ENCODE peak calls at places on chromosomes 7 and 10, in four cellular contexts. One of them, this sample, is unnamed.

GRCh38 chr7:120293027-120293426 is 20.1 kb downstream of the KCND2 start:
- DNase-seq in upper lobe of left lung: no peak
- DNase-seq in stomach: no peak
- DNase-seq in suprapubic skin: no peak
- DNase-seq in this sample: no peak

GRCh38 chr7:19442016-19442785 is 266.6 kb downstream of the POLR1F start:
- DNase-seq in upper lobe of left lung: no peak
- DNase-seq in stomach: no peak
- DNase-seq in suprapubic skin: no peak
- DNase-seq in this sample: no peak

GRCh38 chr7:17168399-17168798 is 130.1 kb upstream of the AHR start:
- DNase-seq in upper lobe of left lung: no peak
- DNase-seq in stomach: no peak
- DNase-seq in suprapubic skin: no peak
- DNase-seq in this sample: no peak

GRCh38 chr10:3783313-3783689 is 1.7 kb downstream of the KLF6 start:
- DNase-seq in upper lobe of left lung: peak
- DNase-seq in stomach: peak
- DNase-seq in suprapubic skin: peak
- DNase-seq in this sample: peak

GRCh38 chr10:120477723-120478270 is 20.8 kb downstream of the PLPP4 start:
- DNase-seq in upper lobe of left lung: no peak
- DNase-seq in stomach: no peak
- DNase-seq in suprapubic skin: no peak
- DNase-seq in this sample: peak

GRCh38 chr7:138458576-138459234 is 1.4 kb upstream of the TRIM24 start:
- DNase-seq in upper lobe of left lung: no peak
- DNase-seq in stomach: no peak
- DNase-seq in suprapubic skin: no peak
- DNase-seq in this sample: no peak

GRCh38 chr7:32957326-32958045 is at the start of gene FKBP9:
- DNase-seq in upper lobe of left lung: peak
- DNase-seq in stomach: peak
- DNase-seq in suprapubic skin: peak
- DNase-seq in this sample: peak

GRCh38 chr7:36951257-36951697 is 227.0 kb upstream of the AOAH start:
- DNase-seq in upper lobe of left lung: no peak
- DNase-seq in stomach: no peak
- DNase-seq in suprapubic skin: no peak
- DNase-seq in this sample: no peak

GRCh38 chr7:134083766-134084487 is 43.2 kb upstream of the LRGUK start:
- DNase-seq in upper lobe of left lung: no peak
- DNase-seq in stomach: no peak
- DNase-seq in suprapubic skin: no peak
- DNase-seq in this sample: peak

GRCh38 chr10:127310932-127311331 is 114.5 kb upstream of the INSYN2A start:
- DNase-seq in upper lobe of left lung: no peak
- DNase-seq in stomach: no peak
- DNase-seq in suprapubic skin: no peak
- DNase-seq in this sample: no peak

GRCh38 chr10:23070819-23071218 is 24.6 kb upstream of the MSRB2 start:
- DNase-seq in upper lobe of left lung: no peak
- DNase-seq in stomach: no peak
- DNase-seq in suprapubic skin: no peak
- DNase-seq in this sample: no peak

GRCh38 chr7:138405496-138405895 is 54.6 kb upstream of the TRIM24 start:
- DNase-seq in upper lobe of left lung: no peak
- DNase-seq in stomach: no peak
- DNase-seq in suprapubic skin: no peak
- DNase-seq in this sample: no peak

GRCh38 chr7:27191716-27192545 is 6.9 kb upstream of the HOXA11 start:
- DNase-seq in upper lobe of left lung: no peak
- DNase-seq in stomach: peak
- DNase-seq in suprapubic skin: peak
- DNase-seq in this sample: no peak

GRCh38 chr10:8054498-8055407 is at the start of gene GATA3:
- DNase-seq in upper lobe of left lung: peak
- DNase-seq in stomach: peak
- DNase-seq in suprapubic skin: peak
- DNase-seq in this sample: no peak

GRCh38 chr10:44990965-44991364 is 9.8 kb upstream of the ZNF22 start:
- DNase-seq in upper lobe of left lung: no peak
- DNase-seq in stomach: no peak
- DNase-seq in suprapubic skin: no peak
- DNase-seq in this sample: no peak

GRCh38 chr10:71330789-71331404 is 11.8 kb downstream of the SLC29A3 start:
- DNase-seq in upper lobe of left lung: no peak
- DNase-seq in stomach: no peak
- DNase-seq in suprapubic skin: no peak
- DNase-seq in this sample: no peak

GRCh38 chr7:114820993-114821945 is 100.6 kb upstream of the MDFIC start:
- DNase-seq in upper lobe of left lung: no peak
- DNase-seq in stomach: no peak
- DNase-seq in suprapubic skin: no peak
- DNase-seq in this sample: no peak

GRCh38 chr10:113020425-113020753 is 70.3 kb downstream of the TCF7L2 start:
- DNase-seq in upper lobe of left lung: peak
- DNase-seq in stomach: no peak
- DNase-seq in suprapubic skin: no peak
- DNase-seq in this sample: no peak

GRCh38 chr10:114349505-114350211 is 54.6 kb downstream of the AFAP1L2 start:
- DNase-seq in upper lobe of left lung: no peak
- DNase-seq in stomach: no peak
- DNase-seq in suprapubic skin: no peak
- DNase-seq in this sample: no peak

GRCh38 chr10:131820626-131821025 is 80.2 kb upstream of the PPP2R2D start:
- DNase-seq in upper lobe of left lung: no peak
- DNase-seq in stomach: no peak
- DNase-seq in suprapubic skin: no peak
- DNase-seq in this sample: no peak

GRCh38 chr7:26510226-26510957 is 218.7 kb downstream of the SNX10 start:
- DNase-seq in upper lobe of left lung: no peak
- DNase-seq in stomach: no peak
- DNase-seq in suprapubic skin: no peak
- DNase-seq in this sample: no peak

GRCh38 chr7:32661929-32662328 is 166.6 kb downstream of the AVL9 start:
- DNase-seq in upper lobe of left lung: no peak
- DNase-seq in stomach: no peak
- DNase-seq in suprapubic skin: no peak
- DNase-seq in this sample: no peak

GRCh38 chr7:101299511-101300464 is 21.8 kb downstream of the IFT22 start:
- DNase-seq in upper lobe of left lung: no peak
- DNase-seq in stomach: no peak
- DNase-seq in suprapubic skin: no peak
- DNase-seq in this sample: no peak

GRCh38 chr7:14092376-14092775 is 102.9 kb upstream of the ETV1 start:
- DNase-seq in upper lobe of left lung: no peak
- DNase-seq in stomach: no peak
- DNase-seq in suprapubic skin: no peak
- DNase-seq in this sample: no peak

GRCh38 chr10:126798649-126799048 is 106.6 kb upstream of the DOCK1 start:
- DNase-seq in upper lobe of left lung: no peak
- DNase-seq in stomach: no peak
- DNase-seq in suprapubic skin: no peak
- DNase-seq in this sample: no peak

GRCh38 chr10:14474656-14475055 is 143.9 kb upstream of the FRMD4A start:
- DNase-seq in upper lobe of left lung: no peak
- DNase-seq in stomach: no peak
- DNase-seq in suprapubic skin: no peak
- DNase-seq in this sample: no peak

GRCh38 chr7:74483402-74484336 is 30.0 kb downstream of the GTF2IRD1 start:
- DNase-seq in upper lobe of left lung: no peak
- DNase-seq in stomach: no peak
- DNase-seq in suprapubic skin: no peak
- DNase-seq in this sample: no peak

GRCh38 chr7:117750612-117751563 is 122.4 kb downstream of the CTTNBP2 start:
- DNase-seq in upper lobe of left lung: no peak
- DNase-seq in stomach: no peak
- DNase-seq in suprapubic skin: no peak
- DNase-seq in this sample: no peak

GRCh38 chr7:88465586-88465985 is 158.9 kb upstream of the STEAP4 start:
- DNase-seq in upper lobe of left lung: no peak
- DNase-seq in stomach: no peak
- DNase-seq in suprapubic skin: no peak
- DNase-seq in this sample: no peak

GRCh38 chr10:70918851-70919530 is 30.6 kb upstream of the PCBD1 start:
- DNase-seq in upper lobe of left lung: no peak
- DNase-seq in stomach: no peak
- DNase-seq in suprapubic skin: no peak
- DNase-seq in this sample: no peak

GRCh38 chr7:155992974-155993373 is 180.7 kb upstream of the SHH start:
- DNase-seq in upper lobe of left lung: peak
- DNase-seq in stomach: no peak
- DNase-seq in suprapubic skin: no peak
- DNase-seq in this sample: no peak

GRCh38 chr10:24215193-24215592 is 6.3 kb downstream of the KIAA1217 start:
- DNase-seq in upper lobe of left lung: no peak
- DNase-seq in stomach: no peak
- DNase-seq in suprapubic skin: no peak
- DNase-seq in this sample: no peak

GRCh38 chr7:37149019-37149814 is 299.4 kb downstream of the ELMO1 start:
- DNase-seq in upper lobe of left lung: no peak
- DNase-seq in stomach: no peak
- DNase-seq in suprapubic skin: no peak
- DNase-seq in this sample: no peak

GRCh38 chr7:30845426-30846135 is 66.1 kb upstream of the AQP1 start:
- DNase-seq in upper lobe of left lung: peak
- DNase-seq in stomach: no peak
- DNase-seq in suprapubic skin: no peak
- DNase-seq in this sample: no peak

GRCh38 chr10:88012627-88013026 is 149.2 kb downstream of the PTEN start:
- DNase-seq in upper lobe of left lung: no peak
- DNase-seq in stomach: no peak
- DNase-seq in suprapubic skin: no peak
- DNase-seq in this sample: no peak

GRCh38 chr10:46237815-46238510 is 48.8 kb upstream of the ANTXRL start:
- DNase-seq in upper lobe of left lung: no peak
- DNase-seq in stomach: peak
- DNase-seq in suprapubic skin: no peak
- DNase-seq in this sample: no peak

GRCh38 chr10:103653581-103654020 is 160.1 kb downstream of the NEURL1 start:
- DNase-seq in upper lobe of left lung: peak
- DNase-seq in stomach: peak
- DNase-seq in suprapubic skin: no peak
- DNase-seq in this sample: no peak

GRCh38 chr7:30650455-30650854 is 31.8 kb downstream of the CRHR2 start:
- DNase-seq in upper lobe of left lung: no peak
- DNase-seq in stomach: no peak
- DNase-seq in suprapubic skin: no peak
- DNase-seq in this sample: no peak

GRCh38 chr7:1466524-1467271 is 7.4 kb upstream of the MICALL2 start:
- DNase-seq in upper lobe of left lung: peak
- DNase-seq in stomach: peak
- DNase-seq in suprapubic skin: peak
- DNase-seq in this sample: peak

GRCh38 chr7:150322833-150323681 is at the start of the genes ACTR3C and LRRC61:
- DNase-seq in upper lobe of left lung: peak
- DNase-seq in stomach: peak
- DNase-seq in suprapubic skin: no peak
- DNase-seq in this sample: no peak
- TF ChIP-seq POLR2A in upper lobe of left lung: peak
- TF ChIP-seq POLR2A in stomach: no peak
- TF ChIP-seq POLR2A in suprapubic skin: no peak
- TF ChIP-seq POLR2A in this sample: no peak

GRCh38 chr7:135459076-135459475 is 50.8 kb downstream of the CNOT4 start:
- DNase-seq in upper lobe of left lung: no peak
- DNase-seq in stomach: no peak
- DNase-seq in suprapubic skin: no peak
- DNase-seq in this sample: no peak
- TF ChIP-seq EP300 in upper lobe of left lung: no peak
- TF ChIP-seq EP300 in stomach: no peak
- TF ChIP-seq EP300 in suprapubic skin: no peak
- TF ChIP-seq EP300 in this sample: no peak

GRCh38 chr10:102398172-102399020 is 2.9 kb downstream of the NFKB2 start:
- DNase-seq in upper lobe of left lung: no peak
- DNase-seq in stomach: no peak
- DNase-seq in suprapubic skin: peak
- DNase-seq in this sample: no peak

GRCh38 chr10:102400598-102401321 is 5.3 kb downstream of the NFKB2 start:
- DNase-seq in upper lobe of left lung: no peak
- DNase-seq in stomach: no peak
- DNase-seq in suprapubic skin: no peak
- DNase-seq in this sample: no peak

GRCh38 chr10:102401322-102401614 is 5.8 kb downstream of the NFKB2 start:
- DNase-seq in upper lobe of left lung: no peak
- DNase-seq in stomach: no peak
- DNase-seq in suprapubic skin: no peak
- DNase-seq in this sample: no peak

GRCh38 chr10:102400061-102400460 is 4.6 kb downstream of the NFKB2 start:
- DNase-seq in upper lobe of left lung: no peak
- DNase-seq in stomach: no peak
- DNase-seq in suprapubic skin: no peak
- DNase-seq in this sample: no peak

GRCh38 chr10:102399217-102400021 is 3.9 kb downstream of the NFKB2 start:
- DNase-seq in upper lobe of left lung: peak
- DNase-seq in stomach: peak
- DNase-seq in suprapubic skin: peak
- DNase-seq in this sample: peak
- TF ChIP-seq POLR2A in upper lobe of left lung: peak
- TF ChIP-seq POLR2A in stomach: no peak
- TF ChIP-seq POLR2A in suprapubic skin: no peak
- TF ChIP-seq POLR2A in this sample: no peak

GRCh38 chr7:128885370-128886187 is 22.9 kb downstream of the ATP6V1F start:
- DNase-seq in upper lobe of left lung: no peak
- DNase-seq in stomach: no peak
- DNase-seq in suprapubic skin: no peak
- DNase-seq in this sample: no peak
- TF ChIP-seq EP300 in upper lobe of left lung: no peak
- TF ChIP-seq EP300 in stomach: no peak
- TF ChIP-seq EP300 in suprapubic skin: no peak
- TF ChIP-seq EP300 in this sample: no peak

GRCh38 chr10:129424978-129425377 is 42.1 kb upstream of the MGMT start:
- DNase-seq in upper lobe of left lung: no peak
- DNase-seq in stomach: no peak
- DNase-seq in suprapubic skin: no peak
- DNase-seq in this sample: no peak
- TF ChIP-seq POLR2A in upper lobe of left lung: no peak
- TF ChIP-seq POLR2A in stomach: no peak
- TF ChIP-seq POLR2A in suprapubic skin: no peak
- TF ChIP-seq POLR2A in this sample: no peak

GRCh38 chr10:82506680-82507376 is 631.8 kb downstream of the NRG3 start:
- DNase-seq in upper lobe of left lung: no peak
- DNase-seq in stomach: no peak
- DNase-seq in suprapubic skin: no peak
- DNase-seq in this sample: no peak
- TF ChIP-seq EP300 in upper lobe of left lung: no peak
- TF ChIP-seq EP300 in stomach: no peak
- TF ChIP-seq EP300 in suprapubic skin: no peak
- TF ChIP-seq EP300 in this sample: no peak

This sample was measured in esophagus muscularis mucosa.